ENCODE peak calls at places on chromosomes 2 and 18, in eight cellular contexts. E, V, U, W, G, Y, N and C are unnamed samples.

GRCh38 chr2:220835563-220835962 is 736.5 kb downstream of the EPHA4 start:
- DNase-seq in N (peak; percentile 38), U (no peak), Y (no peak), V (no peak), G (no peak), E (no peak), W (no peak), C (no peak)

GRCh38 chr2:127628767-127629614 is 17.0 kb upstream of the GPR17 start:
- DNase-seq in G (no peak), N (no peak), V (no peak), W (peak; percentile 54), E (no peak), Y (no peak), U (peak; percentile 70), C (no peak)

GRCh38 chr2:199100326-199101110 is 357.2 kb downstream of the SATB2 start:
- DNase-seq in N (peak; percentile 69), W (no peak), G (no peak), Y (no peak), E (no peak), V (no peak), U (no peak), C (no peak)

GRCh38 chr2:225895126-225895525 is 495.6 kb downstream of the NYAP2 start:
- DNase-seq in U (no peak), N (peak; percentile 16), G (no peak), V (no peak), W (no peak), E (no peak), Y (no peak), C (no peak)

GRCh38 chr18:10201226-10201625 is 253.2 kb upstream of the APCDD1 start:
- DNase-seq in G (no peak), W (no peak), N (no peak), V (no peak), Y (no peak), E (no peak), U (no peak), C (no peak)

GRCh38 chr2:234973008-234973407 is 21.2 kb downstream of the SH3BP4 start:
- DNase-seq in U (no peak), Y (no peak), G (no peak), W (no peak), E (no peak), N (peak; percentile 55), V (no peak), C (no peak)

GRCh38 chr2:167420261-167420660 is 532.0 kb downstream of the XIRP2 start:
- DNase-seq in Y (no peak), V (no peak), G (no peak), W (no peak), N (no peak), U (no peak), E (no peak), C (no peak)

GRCh38 chr2:55917117-55917516 is 6.5 kb downstream of the EFEMP1 start:
- DNase-seq in Y (no peak), G (no peak), V (no peak), E (no peak), N (no peak), W (no peak), U (no peak), C (no peak)

GRCh38 chr2:186853871-186854435 is 5.0 kb upstream of the ZSWIM2 start:
- DNase-seq in G (no peak), E (no peak), W (no peak), N (peak; percentile 55), U (no peak), V (no peak), Y (no peak), C (no peak)

GRCh38 chr2:234446404-234447076 is 50.3 kb downstream of the ARL4C start:
- DNase-seq in E (peak; percentile 79), Y (peak; percentile 66), W (peak; percentile 80), U (peak; percentile 95), V (peak; percentile 78), G (no peak), N (no peak), C (peak; percentile 86)

GRCh38 chr2:109554758-109555157 is 59.0 kb downstream of the SEPTIN10 start:
- DNase-seq in G (no peak), U (no peak), W (no peak), Y (no peak), E (no peak), V (no peak), N (peak; percentile 19), C (no peak)

GRCh38 chr2:112143150-112143549 is 5.0 kb downstream of the FBLN7 start:
- DNase-seq in E (no peak), V (no peak), U (no peak), G (no peak), N (no peak), Y (no peak), W (no peak), C (no peak)

GRCh38 chr18:56565596-56566355 is 72.6 kb downstream of the TXNL1 start:
- DNase-seq in W (no peak), G (no peak), U (no peak), N (peak; percentile 82), E (no peak), V (no peak), Y (no peak), C (no peak)

GRCh38 chr2:138665932-138666331 is 114.3 kb downstream of the NXPH2 start:
- DNase-seq in Y (no peak), W (no peak), G (no peak), N (no peak), V (no peak), U (no peak), E (no peak), C (no peak)

GRCh38 chr2:167944825-167945659 is 302.4 kb downstream of the STK39 start:
- DNase-seq in G (no peak), W (no peak), Y (no peak), V (no peak), U (no peak), E (no peak), N (peak; percentile 36), C (no peak)

GRCh38 chr2:231930601-231931281 is 4.5 kb upstream of the NPPC start:
- DNase-seq in E (no peak), Y (no peak), G (no peak), N (no peak), U (peak; percentile 42), V (peak; percentile 51), W (peak; percentile 29), C (no peak)

GRCh38 chr2:188267776-188268175 is 23.9 kb upstream of the GULP1 start:
- DNase-seq in U (no peak), Y (no peak), N (no peak), G (no peak), E (no peak), W (no peak), V (no peak), C (no peak)

GRCh38 chr2:17717666-17718065 is 35.9 kb downstream of the SMC6 start:
- DNase-seq in U (no peak), G (no peak), V (no peak), N (no peak), W (no peak), Y (no peak), E (no peak), C (no peak)

GRCh38 chr2:17718689-17719088 is 34.9 kb downstream of the SMC6 start:
- DNase-seq in G (no peak), N (no peak), E (no peak), Y (no peak), U (no peak), W (no peak), V (no peak), C (no peak)

GRCh38 chr2:17719562-17720371 is 33.8 kb downstream of the SMC6 start:
- DNase-seq in G (no peak), V (no peak), W (no peak), Y (no peak), U (no peak), E (no peak), N (peak; percentile 48), C (no peak)
- H3K36me3 ChIP-seq in G (peaks cover 1% of the 10 kb centered on the region), V (peaks cover 2% of the 10 kb centered on the region), W (peaks cover 58% of the 10 kb centered on the region), Y (peaks cover 3% of the 10 kb centered on the region), U (peaks cover 100% of the 10 kb centered on the region), E (no peaks in the 10 kb centered on the region), N (peaks cover 57% of the 10 kb centered on the region), C (peaks cover 88% of the 10 kb centered on the region)

GRCh38 chr2:215315301-215315700 is 3.4 kb downstream of the ATIC start:
- DNase-seq in V (no peak), E (no peak), N (no peak), Y (no peak), W (no peak), U (no peak), G (no peak), C (no peak)

GRCh38 chr2:215314896-215315295 is 3.0 kb downstream of the ATIC start:
- DNase-seq in N (no peak), E (no peak), U (no peak), W (no peak), G (no peak), Y (no peak), V (no peak), C (no peak)

GRCh38 chr2:215319500-215319899 is 7.6 kb downstream of the ATIC start:
- DNase-seq in U (no peak), N (no peak), Y (no peak), V (no peak), G (no peak), E (no peak), W (no peak), C (no peak)

GRCh38 chr2:215313219-215313656 is 1.4 kb downstream of the ATIC start:
- DNase-seq in V (no peak), Y (no peak), E (no peak), U (no peak), G (no peak), W (no peak), N (no peak), C (no peak)

GRCh38 chr2:215316336-215316735 is 4.5 kb downstream of the ATIC start:
- DNase-seq in V (no peak), G (no peak), W (no peak), N (no peak), U (no peak), E (no peak), Y (no peak), C (no peak)
- H3K36me3 ChIP-seq in V (no peaks in the 10 kb centered on the region), G (peaks cover 17% of the 10 kb centered on the region), W (peaks cover 38% of the 10 kb centered on the region), N (peaks cover 43% of the 10 kb centered on the region), U (peaks cover 80% of the 10 kb centered on the region), E (no peaks in the 10 kb centered on the region), Y (no peaks in the 10 kb centered on the region), C (peaks cover 41% of the 10 kb centered on the region)

GRCh38 chr18:2680216-2680792 is 24.8 kb downstream of the SMCHD1 start:
- DNase-seq in W (no peak), E (no peak), Y (no peak), N (no peak), V (no peak), G (no peak), U (no peak), C (no peak)
- H3K36me3 ChIP-seq in W (peaks cover 25% of the 10 kb centered on the region), E (no peaks in the 10 kb centered on the region), Y (no peaks in the 10 kb centered on the region), N (peaks cover under 1% of the 10 kb centered on the region), V (no peaks in the 10 kb centered on the region), G (peaks cover 10% of the 10 kb centered on the region), U (peaks cover 94% of the 10 kb centered on the region), C (peaks cover 22% of the 10 kb centered on the region)

GRCh38 chr18:8812631-8813030 is 107.3 kb downstream of the MTCL1 start:
- DNase-seq in W (no peak), U (no peak), E (no peak), G (no peak), N (peak; percentile 50), Y (no peak), V (no peak), C (no peak)

GRCh38 chr18:8809514-8809913 is 104.2 kb downstream of the MTCL1 start:
- DNase-seq in E (no peak), W (no peak), Y (no peak), N (no peak), V (no peak), G (no peak), U (no peak), C (no peak)

GRCh38 chr18:8813621-8814020 is 108.3 kb downstream of the MTCL1 start:
- DNase-seq in U (no peak), W (no peak), E (no peak), V (no peak), Y (no peak), G (no peak), N (peak; percentile 39), C (no peak)

GRCh38 chr18:8810157-8810556 is 104.8 kb downstream of the MTCL1 start:
- DNase-seq in G (no peak), Y (no peak), V (no peak), N (no peak), E (no peak), W (no peak), U (no peak), C (no peak)

GRCh38 chr18:8811115-8811514 is 105.8 kb downstream of the MTCL1 start:
- DNase-seq in Y (no peak), U (no peak), N (no peak), E (no peak), V (no peak), G (no peak), W (no peak), C (no peak)
- H3K36me3 ChIP-seq in Y (no peaks in the 10 kb centered on the region), U (no peaks in the 10 kb centered on the region), N (peaks cover 31% of the 10 kb centered on the region), E (no peaks in the 10 kb centered on the region), V (no peaks in the 10 kb centered on the region), G (no peaks in the 10 kb centered on the region), W (no peaks in the 10 kb centered on the region), C (no peaks in the 10 kb centered on the region)